ENCODE peak calls at places on chromosomes 6 and 20, in eight cellular contexts. C is GM06990; P is KG1; E is fibroblast of lung; Y is Right ventricle myocardium inferior; X is HTR-8/SVneo; L is stimulated activated CD4-positive, alpha-beta T cell treated with anti-CD3 and anti-CD28 coated beads, Interleukin-4, amount 100 ng/mL, for 48 hours; W is midbrain. S is an unnamed sample.

GRCh38 chr6:105757512-105758200 is 328.5 kb upstream of the PRDM1 start:
- DNase-seq in C (peak), W (no peak), Y (no peak), E (no peak), P (no peak), L (no peak), X (no peak), S (no peak)

GRCh38 chr6:7165736-7166296 is 58.1 kb downstream of the RREB1 start:
- DNase-seq in Y (no peak), L (no peak), P (no peak), X (no peak), C (no peak), E (no peak), W (no peak), S (no peak)

GRCh38 chr20:46348231-46348803 is 40.0 kb upstream of the CDH22 start:
- DNase-seq in X (no peak), C (no peak), Y (peak), W (peak), L (no peak), P (no peak), E (peak), S (no peak)

GRCh38 chr6:7905416-7905815 is 5.2 kb downstream of the TXNDC5 start:
- DNase-seq in L (no peak), P (no peak), X (no peak), E (peak), Y (no peak), W (no peak), C (no peak), S (no peak)

GRCh38 chr6:45653117-45653883 is 275.6 kb upstream of the SUPT3H start:
- DNase-seq in X (no peak), E (no peak), Y (no peak), W (no peak), C (no peak), P (no peak), L (no peak), S (no peak)

GRCh38 chr6:109477725-109478124 is 5.3 kb downstream of the ZBTB24 start:
- DNase-seq in L (no peak), E (no peak), P (no peak), W (no peak), Y (no peak), C (no peak), X (no peak), S (no peak)

GRCh38 chr20:47430862-47431588 is 70.7 kb upstream of the NCOA3 start:
- DNase-seq in E (no peak), P (no peak), C (no peak), Y (no peak), X (no peak), L (no peak), W (no peak), S (no peak)

GRCh38 chr6:12136905-12137304 is 124.8 kb downstream of the HIVEP1 start:
- DNase-seq in X (no peak), Y (no peak), L (no peak), C (no peak), P (no peak), W (no peak), E (peak), S (no peak)

GRCh38 chr6:26045046-26045938 is 41.9 kb upstream of the HFE start:
- DNase-seq in W (peak), L (peak), Y (peak), E (peak), X (peak), C (peak), P (peak), S (peak)

GRCh38 chr6:167719920-167720319 is 106.8 kb upstream of the AFDN start:
- DNase-seq in E (no peak), P (no peak), L (no peak), W (no peak), Y (no peak), X (no peak), C (no peak), S (peak)

GRCh38 chr20:44586289-44586911 is 4.0 kb downstream of the PKIG start:
- DNase-seq in C (peak), P (peak), E (no peak), X (no peak), L (no peak), W (no peak), Y (no peak), S (no peak)

GRCh38 chr6:15400572-15401004 is 154.7 kb downstream of the JARID2 start:
- DNase-seq in Y (peak), X (no peak), W (peak), C (no peak), E (peak), P (no peak), L (no peak), S (peak)

S was measured in right atrium auricular region.